ENCODE peak calls at places on chromosomes 2 and 18, in eight cellular contexts. One of them, this sample, is unnamed.

GRCh38 chr2:12948963-12949353 is 232.2 kb downstream of the TRIB2 start:
- DNase-seq in foreskin fibroblast: no peak
- DNase-seq in GM12892: no peak
- DNase-seq in activated naive CD4-positive, alpha-beta T cell: no peak
- DNase-seq in stimulated activated CD8-positive, alpha-beta memory T cell treated with anti-CD3 and anti-CD28 coated beads, Interleukin-2, amount 100 ng/mL, for 1 hour: no peak
- DNase-seq in activated T-cell treated with anti-CD3 and anti-CD28 coated beads, Interleukin-2, amount 50 U/mL, for 1 hour: no peak
- DNase-seq in Right ventricle myocardium superior: no peak
- DNase-seq in nucleus accumbens: no peak
- DNase-seq in this sample: no peak

GRCh38 chr2:143258126-143258892 is 129.1 kb downstream of the ARHGAP15 start:
- DNase-seq in foreskin fibroblast: no peak
- DNase-seq in GM12892: no peak
- DNase-seq in activated naive CD4-positive, alpha-beta T cell: no peak
- DNase-seq in stimulated activated CD8-positive, alpha-beta memory T cell treated with anti-CD3 and anti-CD28 coated beads, Interleukin-2, amount 100 ng/mL, for 1 hour: no peak
- DNase-seq in activated T-cell treated with anti-CD3 and anti-CD28 coated beads, Interleukin-2, amount 50 U/mL, for 1 hour: no peak
- DNase-seq in Right ventricle myocardium superior: no peak
- DNase-seq in nucleus accumbens: no peak
- DNase-seq in this sample: peak

GRCh38 chr18:31680836-31681568 is 3.4 kb downstream of the B4GALT6 start:
- DNase-seq in foreskin fibroblast: no peak
- DNase-seq in GM12892: no peak
- DNase-seq in activated naive CD4-positive, alpha-beta T cell: no peak
- DNase-seq in stimulated activated CD8-positive, alpha-beta memory T cell treated with anti-CD3 and anti-CD28 coated beads, Interleukin-2, amount 100 ng/mL, for 1 hour: no peak
- DNase-seq in activated T-cell treated with anti-CD3 and anti-CD28 coated beads, Interleukin-2, amount 50 U/mL, for 1 hour: no peak
- DNase-seq in Right ventricle myocardium superior: no peak
- DNase-seq in nucleus accumbens: no peak
- DNase-seq in this sample: peak

GRCh38 chr2:49186050-49186648 is 31.8 kb upstream of the FSHR start:
- DNase-seq in foreskin fibroblast: no peak
- DNase-seq in GM12892: no peak
- DNase-seq in activated naive CD4-positive, alpha-beta T cell: no peak
- DNase-seq in stimulated activated CD8-positive, alpha-beta memory T cell treated with anti-CD3 and anti-CD28 coated beads, Interleukin-2, amount 100 ng/mL, for 1 hour: no peak
- DNase-seq in activated T-cell treated with anti-CD3 and anti-CD28 coated beads, Interleukin-2, amount 50 U/mL, for 1 hour: no peak
- DNase-seq in Right ventricle myocardium superior: no peak
- DNase-seq in nucleus accumbens: no peak
- DNase-seq in this sample: no peak

GRCh38 chr18:6412933-6413472 is 1.7 kb downstream of the L3MBTL4 start:
- DNase-seq in foreskin fibroblast: no peak
- DNase-seq in GM12892: no peak
- DNase-seq in activated naive CD4-positive, alpha-beta T cell: no peak
- DNase-seq in stimulated activated CD8-positive, alpha-beta memory T cell treated with anti-CD3 and anti-CD28 coated beads, Interleukin-2, amount 100 ng/mL, for 1 hour: no peak
- DNase-seq in activated T-cell treated with anti-CD3 and anti-CD28 coated beads, Interleukin-2, amount 50 U/mL, for 1 hour: no peak
- DNase-seq in Right ventricle myocardium superior: no peak
- DNase-seq in nucleus accumbens: no peak
- DNase-seq in this sample: no peak

GRCh38 chr2:239897596-239898235 is 127.4 kb downstream of the NDUFA10 start:
- DNase-seq in foreskin fibroblast: no peak
- DNase-seq in GM12892: no peak
- DNase-seq in activated naive CD4-positive, alpha-beta T cell: no peak
- DNase-seq in stimulated activated CD8-positive, alpha-beta memory T cell treated with anti-CD3 and anti-CD28 coated beads, Interleukin-2, amount 100 ng/mL, for 1 hour: no peak
- DNase-seq in activated T-cell treated with anti-CD3 and anti-CD28 coated beads, Interleukin-2, amount 50 U/mL, for 1 hour: no peak
- DNase-seq in Right ventricle myocardium superior: peak
- DNase-seq in nucleus accumbens: no peak
- DNase-seq in this sample: no peak

GRCh38 chr2:156430978-156431358 is 5.2 kb upstream of the GPD2 start:
- DNase-seq in foreskin fibroblast: peak
- DNase-seq in GM12892: peak
- DNase-seq in activated naive CD4-positive, alpha-beta T cell: no peak
- DNase-seq in stimulated activated CD8-positive, alpha-beta memory T cell treated with anti-CD3 and anti-CD28 coated beads, Interleukin-2, amount 100 ng/mL, for 1 hour: no peak
- DNase-seq in activated T-cell treated with anti-CD3 and anti-CD28 coated beads, Interleukin-2, amount 50 U/mL, for 1 hour: no peak
- DNase-seq in Right ventricle myocardium superior: no peak
- DNase-seq in nucleus accumbens: no peak
- DNase-seq in this sample: no peak

GRCh38 chr18:654601-655000 is 2.9 kb upstream of the TYMS start:
- DNase-seq in foreskin fibroblast: no peak
- DNase-seq in GM12892: no peak
- DNase-seq in activated naive CD4-positive, alpha-beta T cell: no peak
- DNase-seq in stimulated activated CD8-positive, alpha-beta memory T cell treated with anti-CD3 and anti-CD28 coated beads, Interleukin-2, amount 100 ng/mL, for 1 hour: no peak
- DNase-seq in activated T-cell treated with anti-CD3 and anti-CD28 coated beads, Interleukin-2, amount 50 U/mL, for 1 hour: no peak
- DNase-seq in Right ventricle myocardium superior: no peak
- DNase-seq in nucleus accumbens: no peak
- DNase-seq in this sample: no peak

GRCh38 chr2:24711881-24712280 is 81.3 kb downstream of the PTRHD1 start:
- DNase-seq in foreskin fibroblast: no peak
- DNase-seq in GM12892: no peak
- DNase-seq in activated naive CD4-positive, alpha-beta T cell: no peak
- DNase-seq in stimulated activated CD8-positive, alpha-beta memory T cell treated with anti-CD3 and anti-CD28 coated beads, Interleukin-2, amount 100 ng/mL, for 1 hour: no peak
- DNase-seq in activated T-cell treated with anti-CD3 and anti-CD28 coated beads, Interleukin-2, amount 50 U/mL, for 1 hour: no peak
- DNase-seq in Right ventricle myocardium superior: no peak
- DNase-seq in nucleus accumbens: no peak
- DNase-seq in this sample: no peak

GRCh38 chr2:47043142-47043890 is 111.8 kb downstream of the STPG4 start:
- DNase-seq in foreskin fibroblast: peak
- DNase-seq in GM12892: no peak
- DNase-seq in activated naive CD4-positive, alpha-beta T cell: no peak
- DNase-seq in stimulated activated CD8-positive, alpha-beta memory T cell treated with anti-CD3 and anti-CD28 coated beads, Interleukin-2, amount 100 ng/mL, for 1 hour: no peak
- DNase-seq in activated T-cell treated with anti-CD3 and anti-CD28 coated beads, Interleukin-2, amount 50 U/mL, for 1 hour: no peak
- DNase-seq in Right ventricle myocardium superior: peak
- DNase-seq in nucleus accumbens: peak
- DNase-seq in this sample: no peak

GRCh38 chr2:107068069-107068468 is 182.1 kb upstream of the ST6GAL2 start:
- DNase-seq in foreskin fibroblast: no peak
- DNase-seq in GM12892: no peak
- DNase-seq in activated naive CD4-positive, alpha-beta T cell: no peak
- DNase-seq in stimulated activated CD8-positive, alpha-beta memory T cell treated with anti-CD3 and anti-CD28 coated beads, Interleukin-2, amount 100 ng/mL, for 1 hour: no peak
- DNase-seq in activated T-cell treated with anti-CD3 and anti-CD28 coated beads, Interleukin-2, amount 50 U/mL, for 1 hour: no peak
- DNase-seq in Right ventricle myocardium superior: no peak
- DNase-seq in nucleus accumbens: no peak
- DNase-seq in this sample: no peak

GRCh38 chr18:63683152-63683551 is 19.6 kb upstream of the SERPINB11 start:
- DNase-seq in foreskin fibroblast: peak
- DNase-seq in GM12892: no peak
- DNase-seq in activated naive CD4-positive, alpha-beta T cell: no peak
- DNase-seq in stimulated activated CD8-positive, alpha-beta memory T cell treated with anti-CD3 and anti-CD28 coated beads, Interleukin-2, amount 100 ng/mL, for 1 hour: no peak
- DNase-seq in activated T-cell treated with anti-CD3 and anti-CD28 coated beads, Interleukin-2, amount 50 U/mL, for 1 hour: no peak
- DNase-seq in Right ventricle myocardium superior: no peak
- DNase-seq in nucleus accumbens: no peak
- DNase-seq in this sample: no peak

GRCh38 chr2:124187948-124188347 is 162.9 kb downstream of the CNTNAP5 start:
- DNase-seq in foreskin fibroblast: no peak
- DNase-seq in GM12892: no peak
- DNase-seq in activated naive CD4-positive, alpha-beta T cell: no peak
- DNase-seq in stimulated activated CD8-positive, alpha-beta memory T cell treated with anti-CD3 and anti-CD28 coated beads, Interleukin-2, amount 100 ng/mL, for 1 hour: no peak
- DNase-seq in activated T-cell treated with anti-CD3 and anti-CD28 coated beads, Interleukin-2, amount 50 U/mL, for 1 hour: no peak
- DNase-seq in Right ventricle myocardium superior: no peak
- DNase-seq in nucleus accumbens: no peak
- DNase-seq in this sample: no peak

GRCh38 chr2:191957996-191958860 is 111.3 kb upstream of the CAVIN2 start:
- DNase-seq in foreskin fibroblast: no peak
- DNase-seq in GM12892: no peak
- DNase-seq in activated naive CD4-positive, alpha-beta T cell: no peak
- DNase-seq in stimulated activated CD8-positive, alpha-beta memory T cell treated with anti-CD3 and anti-CD28 coated beads, Interleukin-2, amount 100 ng/mL, for 1 hour: no peak
- DNase-seq in activated T-cell treated with anti-CD3 and anti-CD28 coated beads, Interleukin-2, amount 50 U/mL, for 1 hour: no peak
- DNase-seq in Right ventricle myocardium superior: no peak
- DNase-seq in nucleus accumbens: no peak
- DNase-seq in this sample: no peak

GRCh38 chr2:18077211-18077610 is 198.7 kb downstream of the KCNS3 start:
- DNase-seq in foreskin fibroblast: no peak
- DNase-seq in GM12892: no peak
- DNase-seq in activated naive CD4-positive, alpha-beta T cell: no peak
- DNase-seq in stimulated activated CD8-positive, alpha-beta memory T cell treated with anti-CD3 and anti-CD28 coated beads, Interleukin-2, amount 100 ng/mL, for 1 hour: no peak
- DNase-seq in activated T-cell treated with anti-CD3 and anti-CD28 coated beads, Interleukin-2, amount 50 U/mL, for 1 hour: no peak
- DNase-seq in Right ventricle myocardium superior: no peak
- DNase-seq in nucleus accumbens: no peak
- DNase-seq in this sample: no peak